ENCODE peak calls at places on chromosomes 12 and 14, in eight cellular contexts. Y, A, S, L, N, D, Z and E are unnamed samples. For H3K27me3, the result is how much of the 10 kb centered on the place peaks cover.

GRCh38 chr14:23066368-23066767 is 9.0 kb upstream of the CDH24 start:
- DNase-seq in S (no peak), N (peak), D (no peak), Y (no peak), A (no peak), Z (no peak), L (no peak), E (no peak)

GRCh38 chr12:3101309-3102022 is 24.3 kb downstream of the TSPAN9 start:
- DNase-seq in Z (no peak), A (no peak), N (no peak), Y (no peak), S (no peak), L (no peak), D (no peak), E (peak)

GRCh38 chr14:32514236-32514635 is 185.1 kb downstream of the AKAP6 start:
- DNase-seq in N (no peak), D (no peak), S (no peak), L (no peak), A (no peak), Y (no peak), Z (no peak), E (peak)

GRCh38 chr14:64673748-64674147 is 30.5 kb upstream of the PLEKHG3 start:
- DNase-seq in S (no peak), Y (no peak), L (no peak), A (peak), D (no peak), N (peak), Z (no peak), E (peak)

GRCh38 chr12:14167005-14167628 is 185.7 kb upstream of the GRIN2B start:
- DNase-seq in Y (peak), Z (peak), N (no peak), S (peak), A (peak), D (peak), L (no peak), E (peak)

GRCh38 chr12:122052285-122052684 is 26.3 kb upstream of the MLXIP start:
- DNase-seq in S (no peak), Y (no peak), A (no peak), N (no peak), D (no peak), L (no peak), Z (no peak), E (no peak)

GRCh38 chr14:68547305-68548193 is 245.3 kb downstream of the ZFP36L1 start:
- DNase-seq in Y (peak), L (no peak), D (no peak), A (no peak), S (peak), N (peak), Z (peak), E (peak)

GRCh38 chr12:122889658-122890561 is 6.0 kb downstream of the VPS37B start:
- DNase-seq in L (no peak), Y (no peak), Z (peak), A (no peak), N (no peak), D (no peak), S (no peak), E (no peak)

GRCh38 chr12:6551496-6552139 is 4.2 kb downstream of the IFFO1 start:
- DNase-seq in Y (no peak), A (no peak), D (no peak), L (peak), Z (no peak), N (no peak), S (no peak), E (peak)

GRCh38 chr12:111387747-111388365 is 17.9 kb upstream of the SH2B3 start:
- DNase-seq in S (no peak), N (no peak), L (no peak), Z (no peak), Y (no peak), A (no peak), D (no peak), E (no peak)

GRCh38 chr14:54011001-54011400 is 54.4 kb upstream of the BMP4 start:
- DNase-seq in A (no peak), D (no peak), N (no peak), S (peak), Z (no peak), L (no peak), Y (no peak), E (no peak)

GRCh38 chr12:26152507-26153102 is 27.8 kb upstream of the BHLHE41 start:
- DNase-seq in D (no peak), S (no peak), Y (no peak), Z (no peak), A (no peak), N (no peak), L (no peak), E (peak)

GRCh38 chr14:34562776-34563150 is 23.3 kb upstream of the EAPP start:
- DNase-seq in D (no peak), L (no peak), Y (no peak), S (no peak), A (no peak), N (no peak), Z (no peak), E (no peak)

GRCh38 chr14:62015945-62016344 is 253.7 kb downstream of the SNAPC1 start:
- DNase-seq in Z (no peak), A (no peak), S (no peak), Y (no peak), N (no peak), L (no peak), D (no peak), E (peak)

GRCh38 chr14:69044965-69045555 is 66.0 kb upstream of the ACTN1 start:
- DNase-seq in Y (no peak), S (no peak), Z (peak), N (no peak), D (no peak), A (no peak), L (peak), E (peak)

GRCh38 chr12:50166776-50167025 is 468 bp downstream of the CERS5 start:
- DNase-seq in L (peak), A (no peak), Y (no peak), N (peak), Z (no peak), D (peak), S (no peak), E (no peak)

GRCh38 chr12:62977419-62977818 is 42.5 kb upstream of the PPM1H start:
- DNase-seq in D (no peak), A (no peak), Z (no peak), S (no peak), Y (no peak), N (no peak), L (no peak), E (peak)

GRCh38 chr12:20040844-20041243 is 327.5 kb upstream of the PDE3A start:
- DNase-seq in L (peak), D (no peak), A (no peak), S (no peak), Y (no peak), Z (no peak), N (no peak), E (no peak)

GRCh38 chr14:62532186-62532585 is 513.1 kb downstream of the KCNH5 start:
- DNase-seq in Y (no peak), S (peak), L (no peak), A (no peak), Z (no peak), D (no peak), N (no peak), E (peak)

GRCh38 chr14:86346818-86347384 is 817.0 kb downstream of the FLRT2 start:
- DNase-seq in L (no peak), N (no peak), Y (no peak), A (no peak), S (no peak), D (no peak), Z (no peak), E (no peak)

GRCh38 chr12:105449406-105449805 is 118.9 kb downstream of the C12orf75 start:
- DNase-seq in N (no peak), Y (no peak), A (no peak), D (no peak), Z (no peak), L (no peak), S (no peak), E (no peak)

GRCh38 chr12:87924149-87924548 is 105.1 kb downstream of the C12orf50 start:
- DNase-seq in L (no peak), N (no peak), A (no peak), Z (no peak), S (no peak), D (no peak), Y (no peak), E (no peak)

GRCh38 chr14:76918176-76918750 is 92.1 kb downstream of the LRRC74A start:
- DNase-seq in L (peak), N (peak), S (peak), Y (no peak), Z (peak), A (no peak), D (no peak), E (no peak)

GRCh38 chr12:30696486-30696885 is 817 bp upstream of the IPO8 start:
- DNase-seq in Z (no peak), A (no peak), Y (no peak), S (no peak), D (no peak), L (no peak), N (no peak), E (no peak)

GRCh38 chr12:117582135-117582784 is 220.8 kb upstream of the NOS1 start:
- DNase-seq in D (no peak), L (no peak), Z (no peak), S (no peak), A (no peak), Y (no peak), N (no peak), E (no peak)

GRCh38 chr12:11106288-11106687 is 14.2 kb upstream of the TAS2R43 start:
- DNase-seq in D (no peak), N (no peak), L (no peak), Z (no peak), Y (no peak), S (no peak), A (no peak), E (no peak)

GRCh38 chr14:102711946-102712345 is 65.3 kb upstream of the TRAF3 start:
- DNase-seq in Y (no peak), N (no peak), S (no peak), L (no peak), D (no peak), A (no peak), Z (no peak), E (no peak)

GRCh38 chr12:74148849-74149248 is 388.8 kb upstream of the ATXN7L3B start:
- DNase-seq in Z (no peak), S (no peak), Y (no peak), N (no peak), D (no peak), A (no peak), L (no peak), E (no peak)

DNA sequence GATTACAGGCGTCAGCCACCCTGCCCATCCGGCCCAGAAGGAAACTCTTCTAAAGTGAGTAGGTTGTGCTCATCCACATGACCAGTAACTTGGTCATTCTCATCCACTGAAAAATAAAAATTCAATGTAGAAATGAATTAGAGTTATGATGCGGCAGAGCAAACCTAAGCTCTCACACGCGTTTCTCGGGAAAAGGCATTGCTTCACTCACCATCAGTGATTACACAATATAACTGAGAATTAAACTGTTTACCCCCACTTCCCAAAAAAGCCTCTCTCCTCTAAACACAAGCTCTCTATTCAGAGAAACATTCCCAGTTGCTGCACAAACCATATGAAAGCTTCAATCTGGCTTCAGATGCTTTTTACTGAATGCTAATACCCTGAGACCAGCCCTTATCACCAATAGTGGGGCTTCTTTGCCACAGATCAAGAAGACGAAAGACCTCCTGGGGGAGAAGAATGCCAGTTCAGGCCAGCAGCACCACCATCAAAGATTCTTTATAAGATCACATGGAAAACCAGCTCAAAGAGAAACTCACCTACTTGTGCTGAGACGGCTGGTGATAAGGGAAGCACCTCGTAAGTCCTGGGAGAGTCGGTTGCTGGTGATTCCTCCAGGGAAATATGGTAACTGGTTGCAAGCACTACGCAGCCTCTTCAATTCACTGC is 121.5 kb upstream of the SFSWAP start:
- DNase-seq in D (peak), L (no peak), Z (no peak), N (no peak), A (no peak), Y (no peak), S (no peak), E (no peak)
- H3K4me3 ChIP-seq in D (no peak), L (no peak), Z (no peak), N (no peak), A (no peak), Y (no peak), S (no peak), E (no peak)

GRCh38 chr14:36649872-36650650 is 11.6 kb upstream of the PAX9 start:
- DNase-seq in Y (no peak), A (no peak), S (no peak), Z (no peak), D (no peak), L (no peak), N (no peak), E (no peak)
- H3K27me3 ChIP-seq in Y (under half), A (half or more), S (half or more), Z (under half), D (half or more), L (half or more), N (under half), E (under half)

GRCh38 chr12:108637631-108638030 is 3.9 kb upstream of the SELPLG start:
- DNase-seq in A (no peak), L (no peak), S (no peak), N (no peak), D (no peak), Z (no peak), Y (no peak), E (no peak)
- H3K4me3 ChIP-seq in A (no peak), L (no peak), S (no peak), N (no peak), D (no peak), Z (peak), Y (no peak), E (no peak)

GRCh38 chr14:36656769-36657408 is 4.8 kb upstream of the PAX9 start:
- DNase-seq in Y (no peak), Z (no peak), A (no peak), D (no peak), L (no peak), S (no peak), N (no peak), E (no peak)
- H3K27me3 ChIP-seq in Y (under half), Z (half or more), A (half or more), D (half or more), L (half or more), S (half or more), N (half or more), E (under half)